ENCODE peak calls at places on chromosomes 11 and 22, in ten cellular contexts. H is fibroblast of pulmonary artery, T is BE2C, A is heart left ventricle, E is MM.1S, I is foreskin fibroblast, L is colonic mucosa, J is GM20000, P is kidney epithelial cell, K is astrocyte of the spinal cord. M is an unnamed sample.
A peak's percentile ranks its signal among the peaks of the same experiment; 100 is the strongest.

GRCh38 chr22:36362077-36362476 is 25.7 kb downstream of the MYH9 start:
- DNase-seq in T (no peak), H (no peak), A (no peak), E (no peak), I (no peak), L (no peak), J (no peak), K (no peak), P (no peak), M (no peak)

GRCh38 chr11:134014502-134014901 is 54.4 kb upstream of the JAM3 start:
- DNase-seq in P (no peak), A (peak; percentile 60), J (no peak), E (no peak), H (peak; percentile 8), K (no peak), I (no peak), T (peak; percentile 73), L (no peak), M (no peak)

GRCh38 chr22:38423512-38424503 is 31.2 kb downstream of the KCNJ4 start:
- DNase-seq in I (no peak), T (no peak), E (no peak), K (no peak), H (no peak), P (no peak), J (no peak), L (peak; percentile 47), A (peak; percentile 16), M (no peak)

GRCh38 chr22:37334461-37334858 is 52.2 kb downstream of the CYTH4 start:
- DNase-seq in T (no peak), L (no peak), P (no peak), K (no peak), J (no peak), I (no peak), A (no peak), H (no peak), E (no peak), M (no peak)

GRCh38 chr11:69382131-69383128 is 88.5 kb downstream of the MYEOV start:
- DNase-seq in E (peak; percentile 46), H (peak; percentile 24), T (peak; percentile 8), P (no peak), L (no peak), J (no peak), K (no peak), A (peak; percentile 75), I (no peak), M (no peak)

GRCh38 chr22:48541401-48542098 is 1286.1 kb downstream of the BRD1 start:
- DNase-seq in L (no peak), J (no peak), A (no peak), K (no peak), E (no peak), I (no peak), T (no peak), H (no peak), P (no peak), M (no peak)

GRCh38 chr11:79226136-79226535 is 214.7 kb downstream of the TENM4 start:
- DNase-seq in P (no peak), K (no peak), T (no peak), A (no peak), I (no peak), E (no peak), L (no peak), J (no peak), H (no peak), M (no peak)

GRCh38 chr22:50199836-50200332 is 927 bp upstream of the SELENOO start:
- DNase-seq in J (no peak), L (no peak), H (no peak), E (no peak), I (no peak), K (no peak), T (no peak), A (no peak), P (no peak), M (no peak)

GRCh38 chr11:133841279-133842043 is 3.9 kb downstream of the SPATA19 start:
- DNase-seq in A (no peak), I (no peak), K (no peak), L (no peak), P (no peak), J (no peak), T (no peak), E (no peak), H (no peak), M (no peak)

GRCh38 chr11:132312161-132312560 is 941.7 kb downstream of the NTM start:
- DNase-seq in H (peak; percentile 73), K (peak; percentile 82), A (no peak), P (peak; percentile 78), E (no peak), T (no peak), J (no peak), L (no peak), I (peak; percentile 48), M (no peak)

GRCh38 chr11:132311703-132312102 is 941.3 kb downstream of the NTM start:
- DNase-seq in T (no peak), K (no peak), J (no peak), L (no peak), E (no peak), H (no peak), A (no peak), I (no peak), P (no peak), M (no peak)

GRCh38 chr11:132307309-132308020 is 937.0 kb downstream of the NTM start:
- DNase-seq in P (no peak), E (no peak), A (no peak), K (no peak), T (no peak), I (no peak), J (no peak), L (no peak), H (no peak), M (no peak)

GRCh38 chr11:132310390-132311375 is 940.3 kb downstream of the NTM start:
- DNase-seq in I (no peak), E (no peak), J (peak; percentile 49), K (no peak), T (no peak), A (no peak), L (no peak), H (no peak), P (no peak), M (no peak)

GRCh38 chr11:132312616-132313210 is 942.3 kb downstream of the NTM start:
- DNase-seq in T (no peak), K (peak; percentile 46), L (no peak), J (peak; percentile 52), I (no peak), E (no peak), H (peak; percentile 35), P (no peak), A (no peak), M (no peak)
- TF ChIP-seq CTCF in T (peak; percentile 40), K (peak; percentile 72), L (peak; percentile 26), J (peak; percentile 40), I (peak; percentile 59), E (peak; percentile 51), H (peak; percentile 62), P (peak; percentile 70), A (peak; percentile 66), M (peak; percentile 73)

DNA sequence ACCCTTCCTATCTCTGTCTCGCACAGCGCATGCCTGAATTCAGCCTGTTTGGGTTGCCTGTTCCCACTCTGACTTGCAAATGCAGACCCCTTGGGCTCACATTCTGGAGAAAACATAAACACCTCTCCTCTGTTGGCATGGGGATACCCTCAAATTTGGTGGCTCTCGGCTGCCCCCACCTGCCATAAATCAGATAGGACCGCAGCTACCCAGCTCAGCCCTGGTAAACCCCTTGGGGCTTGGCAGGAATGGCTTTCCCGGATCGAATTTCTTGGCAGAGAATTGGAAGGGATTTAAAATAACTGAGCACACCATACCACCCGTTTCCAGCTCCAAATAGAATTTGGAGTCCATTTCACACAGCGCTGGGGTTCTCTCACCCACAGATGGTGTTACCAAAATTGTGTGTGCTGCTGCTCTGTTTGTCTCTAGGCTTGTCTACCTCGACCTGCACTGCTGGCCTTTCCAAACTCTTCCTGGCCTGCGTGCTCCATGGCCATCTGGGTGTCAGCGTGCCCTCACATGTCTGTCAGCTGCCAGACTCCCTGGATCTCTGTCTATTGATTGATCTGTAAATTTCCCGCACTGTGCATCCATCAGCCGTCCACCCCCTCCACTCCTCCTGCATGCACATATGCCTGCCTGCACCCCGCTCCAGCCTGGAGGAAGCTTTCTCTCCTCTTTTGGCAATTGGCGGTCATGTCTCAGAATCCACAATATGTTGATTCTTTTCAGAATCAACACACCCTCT is 134.0 kb downstream of the NTM start:
- DNase-seq in P (no peak), T (no peak), J (no peak), A (no peak), K (no peak), I (no peak), L (no peak), H (no peak), E (no peak), M (no peak)
- TF ChIP-seq CTCF in P (no peak), T (no peak), J (no peak), A (no peak), K (peak; percentile 8), I (no peak), L (no peak), H (no peak), E (peak; percentile 23), M (peak; percentile 29)

GRCh38 chr22:29202231-29203192 is 3.2 kb upstream of the EMID1 start:
- DNase-seq in J (peak; percentile 93), L (peak; percentile 58), K (peak; percentile 91), A (peak; percentile 59), P (no peak), E (peak; percentile 99), T (peak; percentile 38), I (no peak), H (peak; percentile 62), M (no peak)
- TF ChIP-seq CTCF in J (peak; percentile 6), L (no peak), K (peak; percentile 31), A (no peak), P (peak; percentile 44), E (peak; percentile 88), T (peak; percentile 68), I (peak; percentile 29), H (peak; percentile 47), M (peak; percentile 16)

DNA sequence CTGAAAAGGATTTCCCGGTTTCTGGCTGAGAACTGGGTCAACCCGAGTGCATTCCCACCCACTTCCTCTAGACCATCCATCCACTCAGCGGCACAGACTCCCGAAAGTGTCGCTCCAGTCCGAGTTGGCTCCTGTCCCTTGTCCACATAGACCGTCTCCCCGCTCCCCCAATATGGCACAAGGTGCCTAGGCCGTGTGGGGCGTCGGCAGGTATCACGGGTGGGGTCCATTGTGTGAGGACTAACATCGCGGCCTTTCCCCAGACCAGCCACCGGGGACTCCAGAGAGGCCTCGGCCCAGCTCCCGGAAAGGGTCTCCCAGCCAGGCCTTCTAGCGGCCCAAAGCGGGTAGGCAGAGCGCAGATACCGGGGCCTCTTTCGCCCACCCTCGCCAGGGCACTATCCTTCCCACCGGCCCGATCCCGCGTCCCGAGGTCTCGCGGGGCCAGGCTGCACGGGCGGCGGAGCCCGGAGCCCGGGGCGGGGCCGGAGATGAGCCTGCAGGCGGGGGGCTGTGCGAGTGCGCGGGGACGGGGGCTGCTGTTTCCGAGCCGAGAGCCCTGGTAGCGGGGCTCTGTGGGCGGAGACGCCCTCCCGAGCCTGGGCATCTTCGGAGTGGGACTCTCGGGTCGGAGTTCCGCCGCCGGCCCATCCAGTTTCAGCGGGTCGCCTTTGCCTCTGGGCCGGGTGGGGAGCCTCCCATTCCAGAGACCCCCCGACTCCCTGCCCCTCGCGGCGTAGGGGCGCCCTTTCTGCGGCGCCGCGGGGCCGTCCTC is 21.1 kb downstream of the SERPINH1 start:
- DNase-seq in H (peak; percentile 61), T (peak; percentile 83), K (peak; percentile 69), J (peak; percentile 90), A (peak; percentile 84), P (no peak), I (peak; percentile 56), E (peak; percentile 38), L (peak; percentile 44), M (peak; percentile 70)
- TF ChIP-seq CTCF in H (peak; percentile 29), T (peak; percentile 60), K (peak; percentile 39), J (no peak), A (peak; percentile 29), P (no peak), I (peak; percentile 17), E (peak; percentile 39), L (no peak), M (peak; percentile 52)

M was measured in progenitor cell of endocrine pancreas.